ENCODE peak calls at places on chromosomes 6 and 20, in eight cellular contexts. One of them, this sample, is unnamed.

GRCh38 chr6:79570802-79571367 is 33.7 kb upstream of the LCA5 start:
- DNase-seq in stimulated activated CD4-positive, alpha-beta T cell treated with anti-CD3 and anti-CD28 coated beads, Interleukin-1b, Interleukin-23, amount 100 ng/mL, for 48 hours: no peak
- DNase-seq in NCI-H460: no peak
- DNase-seq in kidney glomerular epithelial cell: no peak
- DNase-seq in amniotic stem cell: no peak
- DNase-seq in lung microvascular endothelial cell: peak; percentile 80
- DNase-seq in mucosa of gallbladder: no peak
- DNase-seq in sigmoid colon: no peak
- DNase-seq in this sample: no peak

GRCh38 chr6:131954099-131954774 is 3.1 kb upstream of the CCN2 start:
- DNase-seq in stimulated activated CD4-positive, alpha-beta T cell treated with anti-CD3 and anti-CD28 coated beads, Interleukin-1b, Interleukin-23, amount 100 ng/mL, for 48 hours: no peak
- DNase-seq in NCI-H460: no peak
- DNase-seq in kidney glomerular epithelial cell: peak; percentile 88
- DNase-seq in amniotic stem cell: no peak
- DNase-seq in lung microvascular endothelial cell: peak; percentile 36
- DNase-seq in mucosa of gallbladder: no peak
- DNase-seq in sigmoid colon: no peak
- DNase-seq in this sample: no peak

GRCh38 chr6:132931937-132932336 is 117.6 kb downstream of the RPS12 start:
- DNase-seq in stimulated activated CD4-positive, alpha-beta T cell treated with anti-CD3 and anti-CD28 coated beads, Interleukin-1b, Interleukin-23, amount 100 ng/mL, for 48 hours: no peak
- DNase-seq in NCI-H460: no peak
- DNase-seq in kidney glomerular epithelial cell: peak; percentile 82
- DNase-seq in amniotic stem cell: no peak
- DNase-seq in lung microvascular endothelial cell: peak; percentile 60
- DNase-seq in mucosa of gallbladder: no peak
- DNase-seq in sigmoid colon: no peak
- DNase-seq in this sample: no peak

GRCh38 chr6:11207199-11207968 is 25.1 kb downstream of the NEDD9 start:
- DNase-seq in stimulated activated CD4-positive, alpha-beta T cell treated with anti-CD3 and anti-CD28 coated beads, Interleukin-1b, Interleukin-23, amount 100 ng/mL, for 48 hours: no peak
- DNase-seq in NCI-H460: peak; percentile 92
- DNase-seq in kidney glomerular epithelial cell: peak; percentile 98
- DNase-seq in amniotic stem cell: peak; percentile 92
- DNase-seq in lung microvascular endothelial cell: peak; percentile 89
- DNase-seq in mucosa of gallbladder: peak; percentile 87
- DNase-seq in sigmoid colon: peak; percentile 79
- DNase-seq in this sample: no peak

GRCh38 chr20:60803335-60804070 is 448.6 kb upstream of the CDH4 start:
- DNase-seq in stimulated activated CD4-positive, alpha-beta T cell treated with anti-CD3 and anti-CD28 coated beads, Interleukin-1b, Interleukin-23, amount 100 ng/mL, for 48 hours: no peak
- DNase-seq in NCI-H460: no peak
- DNase-seq in kidney glomerular epithelial cell: no peak
- DNase-seq in amniotic stem cell: no peak
- DNase-seq in lung microvascular endothelial cell: no peak
- DNase-seq in mucosa of gallbladder: no peak
- DNase-seq in sigmoid colon: no peak
- DNase-seq in this sample: no peak

GRCh38 chr6:165117121-165117520 is 192.3 kb downstream of the C6orf118 start:
- DNase-seq in stimulated activated CD4-positive, alpha-beta T cell treated with anti-CD3 and anti-CD28 coated beads, Interleukin-1b, Interleukin-23, amount 100 ng/mL, for 48 hours: no peak
- DNase-seq in NCI-H460: no peak
- DNase-seq in kidney glomerular epithelial cell: no peak
- DNase-seq in amniotic stem cell: no peak
- DNase-seq in lung microvascular endothelial cell: no peak
- DNase-seq in mucosa of gallbladder: no peak
- DNase-seq in sigmoid colon: no peak
- DNase-seq in this sample: no peak

GRCh38 chr6:12277401-12277800 is 12.8 kb upstream of the EDN1 start:
- DNase-seq in stimulated activated CD4-positive, alpha-beta T cell treated with anti-CD3 and anti-CD28 coated beads, Interleukin-1b, Interleukin-23, amount 100 ng/mL, for 48 hours: no peak
- DNase-seq in NCI-H460: no peak
- DNase-seq in kidney glomerular epithelial cell: no peak
- DNase-seq in amniotic stem cell: no peak
- DNase-seq in lung microvascular endothelial cell: no peak
- DNase-seq in mucosa of gallbladder: no peak
- DNase-seq in sigmoid colon: no peak
- DNase-seq in this sample: no peak

GRCh38 chr6:44339763-44340625 is 2.5 kb upstream of the SPATS1 start:
- DNase-seq in stimulated activated CD4-positive, alpha-beta T cell treated with anti-CD3 and anti-CD28 coated beads, Interleukin-1b, Interleukin-23, amount 100 ng/mL, for 48 hours: peak; percentile 34
- DNase-seq in NCI-H460: no peak
- DNase-seq in kidney glomerular epithelial cell: peak; percentile 80
- DNase-seq in amniotic stem cell: no peak
- DNase-seq in lung microvascular endothelial cell: peak; percentile 5
- DNase-seq in mucosa of gallbladder: no peak
- DNase-seq in sigmoid colon: no peak
- DNase-seq in this sample: no peak

GRCh38 chr20:24661255-24661654 is 191.8 kb downstream of the SYNDIG1 start:
- DNase-seq in stimulated activated CD4-positive, alpha-beta T cell treated with anti-CD3 and anti-CD28 coated beads, Interleukin-1b, Interleukin-23, amount 100 ng/mL, for 48 hours: no peak
- DNase-seq in NCI-H460: no peak
- DNase-seq in kidney glomerular epithelial cell: no peak
- DNase-seq in amniotic stem cell: no peak
- DNase-seq in lung microvascular endothelial cell: no peak
- DNase-seq in mucosa of gallbladder: no peak
- DNase-seq in sigmoid colon: no peak
- DNase-seq in this sample: no peak

GRCh38 chr6:34151321-34152041 is 5.6 kb upstream of the GRM4 start:
- DNase-seq in stimulated activated CD4-positive, alpha-beta T cell treated with anti-CD3 and anti-CD28 coated beads, Interleukin-1b, Interleukin-23, amount 100 ng/mL, for 48 hours: no peak
- DNase-seq in NCI-H460: no peak
- DNase-seq in kidney glomerular epithelial cell: no peak
- DNase-seq in amniotic stem cell: no peak
- DNase-seq in lung microvascular endothelial cell: no peak
- DNase-seq in mucosa of gallbladder: no peak
- DNase-seq in sigmoid colon: peak; percentile 50
- DNase-seq in this sample: peak; percentile 46

GRCh38 chr6:151877458-151877857 is 70.0 kb downstream of the ESR1 start:
- DNase-seq in stimulated activated CD4-positive, alpha-beta T cell treated with anti-CD3 and anti-CD28 coated beads, Interleukin-1b, Interleukin-23, amount 100 ng/mL, for 48 hours: no peak
- DNase-seq in NCI-H460: no peak
- DNase-seq in kidney glomerular epithelial cell: no peak
- DNase-seq in amniotic stem cell: no peak
- DNase-seq in lung microvascular endothelial cell: no peak
- DNase-seq in mucosa of gallbladder: no peak
- DNase-seq in sigmoid colon: no peak
- DNase-seq in this sample: no peak

GRCh38 chr6:6057442-6058053 is 50.8 kb upstream of the NRN1 start:
- DNase-seq in stimulated activated CD4-positive, alpha-beta T cell treated with anti-CD3 and anti-CD28 coated beads, Interleukin-1b, Interleukin-23, amount 100 ng/mL, for 48 hours: no peak
- DNase-seq in NCI-H460: peak; percentile 46
- DNase-seq in kidney glomerular epithelial cell: peak; percentile 51
- DNase-seq in amniotic stem cell: no peak
- DNase-seq in lung microvascular endothelial cell: peak; percentile 76
- DNase-seq in mucosa of gallbladder: peak; percentile 14
- DNase-seq in sigmoid colon: no peak
- DNase-seq in this sample: no peak

GRCh38 chr6:140415266-140415665 is 1040.8 kb upstream of the CITED2 start:
- DNase-seq in stimulated activated CD4-positive, alpha-beta T cell treated with anti-CD3 and anti-CD28 coated beads, Interleukin-1b, Interleukin-23, amount 100 ng/mL, for 48 hours: no peak
- DNase-seq in NCI-H460: no peak
- DNase-seq in kidney glomerular epithelial cell: no peak
- DNase-seq in amniotic stem cell: no peak
- DNase-seq in lung microvascular endothelial cell: no peak
- DNase-seq in mucosa of gallbladder: no peak
- DNase-seq in sigmoid colon: no peak
- DNase-seq in this sample: no peak

GRCh38 chr6:158231551-158232444 is 63.6 kb downstream of the GTF2H5 start:
- DNase-seq in stimulated activated CD4-positive, alpha-beta T cell treated with anti-CD3 and anti-CD28 coated beads, Interleukin-1b, Interleukin-23, amount 100 ng/mL, for 48 hours: peak; percentile 67
- DNase-seq in NCI-H460: peak; percentile 43
- DNase-seq in kidney glomerular epithelial cell: peak; percentile 34
- DNase-seq in amniotic stem cell: no peak
- DNase-seq in lung microvascular endothelial cell: peak; percentile 64
- DNase-seq in mucosa of gallbladder: peak; percentile 48
- DNase-seq in sigmoid colon: peak; percentile 84
- DNase-seq in this sample: peak; percentile 91

GRCh38 chr6:113595921-113596376 is 261.2 kb upstream of the MARCKS start:
- DNase-seq in stimulated activated CD4-positive, alpha-beta T cell treated with anti-CD3 and anti-CD28 coated beads, Interleukin-1b, Interleukin-23, amount 100 ng/mL, for 48 hours: no peak
- DNase-seq in NCI-H460: no peak
- DNase-seq in kidney glomerular epithelial cell: no peak
- DNase-seq in amniotic stem cell: no peak
- DNase-seq in lung microvascular endothelial cell: no peak
- DNase-seq in mucosa of gallbladder: no peak
- DNase-seq in sigmoid colon: peak; percentile 83
- DNase-seq in this sample: no peak

GRCh38 chr6:79461205-79461604 is 76.0 kb downstream of the LCA5 start:
- DNase-seq in stimulated activated CD4-positive, alpha-beta T cell treated with anti-CD3 and anti-CD28 coated beads, Interleukin-1b, Interleukin-23, amount 100 ng/mL, for 48 hours: no peak
- DNase-seq in NCI-H460: no peak
- DNase-seq in kidney glomerular epithelial cell: no peak
- DNase-seq in amniotic stem cell: no peak
- DNase-seq in lung microvascular endothelial cell: peak; percentile 33
- DNase-seq in mucosa of gallbladder: peak; percentile 16
- DNase-seq in sigmoid colon: no peak
- DNase-seq in this sample: no peak

GRCh38 chr6:117496383-117496990 is 14.0 kb downstream of the DCBLD1 start:
- DNase-seq in stimulated activated CD4-positive, alpha-beta T cell treated with anti-CD3 and anti-CD28 coated beads, Interleukin-1b, Interleukin-23, amount 100 ng/mL, for 48 hours: no peak
- DNase-seq in NCI-H460: no peak
- DNase-seq in kidney glomerular epithelial cell: peak; percentile 26
- DNase-seq in amniotic stem cell: no peak
- DNase-seq in lung microvascular endothelial cell: peak; percentile 44
- DNase-seq in mucosa of gallbladder: no peak
- DNase-seq in sigmoid colon: no peak
- DNase-seq in this sample: no peak

GRCh38 chr6:132147530-132148011 is 196.4 kb upstream of the CCN2 start:
- DNase-seq in stimulated activated CD4-positive, alpha-beta T cell treated with anti-CD3 and anti-CD28 coated beads, Interleukin-1b, Interleukin-23, amount 100 ng/mL, for 48 hours: no peak
- DNase-seq in NCI-H460: no peak
- DNase-seq in kidney glomerular epithelial cell: no peak
- DNase-seq in amniotic stem cell: no peak
- DNase-seq in lung microvascular endothelial cell: no peak
- DNase-seq in mucosa of gallbladder: no peak
- DNase-seq in sigmoid colon: no peak
- DNase-seq in this sample: peak; percentile 49

GRCh38 chr6:80254716-80255115 is 148.2 kb downstream of the BCKDHB start:
- DNase-seq in stimulated activated CD4-positive, alpha-beta T cell treated with anti-CD3 and anti-CD28 coated beads, Interleukin-1b, Interleukin-23, amount 100 ng/mL, for 48 hours: no peak
- DNase-seq in NCI-H460: no peak
- DNase-seq in kidney glomerular epithelial cell: no peak
- DNase-seq in amniotic stem cell: no peak
- DNase-seq in lung microvascular endothelial cell: peak; percentile 3
- DNase-seq in mucosa of gallbladder: no peak
- DNase-seq in sigmoid colon: no peak
- DNase-seq in this sample: no peak

GRCh38 chr20:19786311-19786710 is 28.3 kb downstream of the RIN2 start:
- DNase-seq in stimulated activated CD4-positive, alpha-beta T cell treated with anti-CD3 and anti-CD28 coated beads, Interleukin-1b, Interleukin-23, amount 100 ng/mL, for 48 hours: no peak
- DNase-seq in NCI-H460: no peak
- DNase-seq in kidney glomerular epithelial cell: peak; percentile 97
- DNase-seq in amniotic stem cell: no peak
- DNase-seq in lung microvascular endothelial cell: peak; percentile 89
- DNase-seq in mucosa of gallbladder: no peak
- DNase-seq in sigmoid colon: peak; percentile 63
- DNase-seq in this sample: no peak

GRCh38 chr6:89840538-89840937 is 10.9 kb downstream of the CASP8AP2 start:
- DNase-seq in stimulated activated CD4-positive, alpha-beta T cell treated with anti-CD3 and anti-CD28 coated beads, Interleukin-1b, Interleukin-23, amount 100 ng/mL, for 48 hours: no peak
- DNase-seq in NCI-H460: no peak
- DNase-seq in kidney glomerular epithelial cell: no peak
- DNase-seq in amniotic stem cell: no peak
- DNase-seq in lung microvascular endothelial cell: peak; percentile 84
- DNase-seq in mucosa of gallbladder: no peak
- DNase-seq in sigmoid colon: no peak
- DNase-seq in this sample: no peak

GRCh38 chr6:54183616-54184015 is 72.4 kb downstream of the MLIP start:
- DNase-seq in stimulated activated CD4-positive, alpha-beta T cell treated with anti-CD3 and anti-CD28 coated beads, Interleukin-1b, Interleukin-23, amount 100 ng/mL, for 48 hours: no peak
- DNase-seq in NCI-H460: no peak
- DNase-seq in kidney glomerular epithelial cell: no peak
- DNase-seq in amniotic stem cell: no peak
- DNase-seq in lung microvascular endothelial cell: no peak
- DNase-seq in mucosa of gallbladder: no peak
- DNase-seq in sigmoid colon: no peak
- DNase-seq in this sample: no peak

GRCh38 chr6:108524528-108525218 is 36.0 kb upstream of the FOXO3 start:
- DNase-seq in stimulated activated CD4-positive, alpha-beta T cell treated with anti-CD3 and anti-CD28 coated beads, Interleukin-1b, Interleukin-23, amount 100 ng/mL, for 48 hours: no peak
- DNase-seq in NCI-H460: no peak
- DNase-seq in kidney glomerular epithelial cell: no peak
- DNase-seq in amniotic stem cell: no peak
- DNase-seq in lung microvascular endothelial cell: no peak
- DNase-seq in mucosa of gallbladder: no peak
- DNase-seq in sigmoid colon: no peak
- DNase-seq in this sample: no peak

GRCh38 chr6:104381907-104382306 is 477.8 kb downstream of the HACE1 start:
- DNase-seq in stimulated activated CD4-positive, alpha-beta T cell treated with anti-CD3 and anti-CD28 coated beads, Interleukin-1b, Interleukin-23, amount 100 ng/mL, for 48 hours: no peak
- DNase-seq in NCI-H460: no peak
- DNase-seq in kidney glomerular epithelial cell: no peak
- DNase-seq in amniotic stem cell: no peak
- DNase-seq in lung microvascular endothelial cell: no peak
- DNase-seq in mucosa of gallbladder: no peak
- DNase-seq in sigmoid colon: no peak
- DNase-seq in this sample: no peak